ENCODE peak calls at places on chromosomes 7 and 10, in five cellular contexts. V is stimulated activated CD4-positive, alpha-beta T cell treated with anti-CD3 and anti-CD28 coated beads, Interleukin-2, amount 100 ng/mL, for 48 hours; Q is stimulated activated CD8-positive, alpha-beta memory T cell treated with anti-CD3 and anti-CD28 coated beads, Interleukin-4, amount 100 ng/mL, for 24 hours; D is prostate gland; W is CD4-positive, alpha-beta memory T cell. U is an unnamed sample.

GRCh38 chr7:35681630-35682029 is 13.3 kb downstream of the HERPUD2 start:
- DNase-seq in D (no peak), W (no peak), Q (no peak), V (no peak), U (no peak)

GRCh38 chr7:94701555-94701973 is 45.6 kb upstream of the SGCE start:
- DNase-seq in V (no peak), Q (no peak), W (no peak), D (no peak), U (no peak)

GRCh38 chr10:78177431-78178185 is 143.9 kb downstream of the RPS24 start:
- DNase-seq in W (no peak), D (no peak), V (no peak), Q (no peak), U (no peak)

GRCh38 chr7:2376351-2377154 is 21.9 kb downstream of the EIF3B start:
- DNase-seq in V (no peak), D (no peak), Q (no peak), W (no peak), U (no peak)

GRCh38 chr7:69184339-69184738 is 413.9 kb upstream of the AUTS2 start:
- DNase-seq in W (no peak), Q (no peak), V (no peak), D (no peak), U (no peak)

GRCh38 chr7:70325509-70326101 is 727.3 kb downstream of the AUTS2 start:
- DNase-seq in W (no peak), D (no peak), Q (no peak), V (no peak), U (no peak)

GRCh38 chr7:72706521-72706920 is 121.5 kb downstream of the TYW1B start:
- DNase-seq in V (no peak), W (no peak), D (no peak), Q (no peak), U (no peak)

GRCh38 chr7:107387077-107387476 is 82.8 kb upstream of the GPR22 start:
- DNase-seq in D (no peak), W (no peak), Q (no peak), V (no peak), U (no peak)

GRCh38 chr7:105759670-105760548 is 116.5 kb downstream of the ATXN7L1 start:
- DNase-seq in D (peak), V (no peak), Q (no peak), W (peak), U (no peak)

GRCh38 chr10:68156373-68157185 is 47.3 kb downstream of the MYPN start:
- DNase-seq in V (peak), Q (peak), D (peak), W (peak), U (peak)